ENCODE peak calls at places on chromosomes 16 and 17, in four cellular contexts. One of them, this sample, is unnamed.

GRCh38 chr17:63399856-63400255 is 46.2 kb downstream of the CYB561 start:
- DNase-seq in GM12878: no peak
- DNase-seq in HepG2: no peak
- DNase-seq in K562: no peak
- DNase-seq in this sample: no peak

GRCh38 chr17:82400830-82401229 is 17.3 kb upstream of the HEXD start:
- DNase-seq in GM12878: no peak
- DNase-seq in HepG2: no peak
- DNase-seq in K562: no peak
- DNase-seq in this sample: no peak

GRCh38 chr17:50621562-50621961 is 13.1 kb upstream of the ABCC3 start:
- DNase-seq in GM12878: no peak
- DNase-seq in HepG2: no peak
- DNase-seq in K562: peak
- DNase-seq in this sample: no peak

GRCh38 chr16:80554037-80554436 is 13.2 kb downstream of the DYNLRB2 start:
- DNase-seq in GM12878: no peak
- DNase-seq in HepG2: no peak
- DNase-seq in K562: no peak
- DNase-seq in this sample: no peak

GRCh38 chr17:7839890-7840260 is 5.9 kb downstream of the KDM6B start:
- DNase-seq in GM12878: no peak
- DNase-seq in HepG2: peak
- DNase-seq in K562: no peak
- DNase-seq in this sample: no peak

GRCh38 chr16:50272111-50272571 is 5.8 kb downstream of the ADCY7 start:
- DNase-seq in GM12878: no peak
- DNase-seq in HepG2: no peak
- DNase-seq in K562: no peak
- DNase-seq in this sample: no peak

GRCh38 chr17:9499041-9499440 is 76.6 kb downstream of the STX8 start:
- DNase-seq in GM12878: no peak
- DNase-seq in HepG2: no peak
- DNase-seq in K562: no peak
- DNase-seq in this sample: no peak

GRCh38 chr17:38568845-38569510 is 36.8 kb downstream of the SRCIN1 start:
- DNase-seq in GM12878: no peak
- DNase-seq in HepG2: no peak
- DNase-seq in K562: no peak
- DNase-seq in this sample: no peak

GRCh38 chr17:13426991-13427390 is 174.7 kb downstream of the HS3ST3A1 start:
- DNase-seq in GM12878: no peak
- DNase-seq in HepG2: no peak
- DNase-seq in K562: no peak
- DNase-seq in this sample: no peak

GRCh38 chr17:19642373-19642893 is 6.1 kb upstream of the ALDH3A2 start:
- DNase-seq in GM12878: no peak
- DNase-seq in HepG2: no peak
- DNase-seq in K562: no peak
- DNase-seq in this sample: no peak

GRCh38 chr16:1080801-1081733 is 8.5 kb downstream of the SSTR5 start:
- DNase-seq in GM12878: no peak
- DNase-seq in HepG2: no peak
- DNase-seq in K562: no peak
- DNase-seq in this sample: no peak

GRCh38 chr17:42133461-42134041 is 10.9 kb downstream of the HSPB9 start:
- DNase-seq in GM12878: no peak
- DNase-seq in HepG2: no peak
- DNase-seq in K562: no peak
- DNase-seq in this sample: no peak

GRCh38 chr17:80499961-80500665 is 23.7 kb upstream of the NPTX1 start:
- DNase-seq in GM12878: no peak
- DNase-seq in HepG2: no peak
- DNase-seq in K562: no peak
- DNase-seq in this sample: no peak

GRCh38 chr16:58638148-58639036 is 8.8 kb upstream of the CNOT1 start:
- DNase-seq in GM12878: no peak
- DNase-seq in HepG2: peak
- DNase-seq in K562: no peak
- DNase-seq in this sample: peak

GRCh38 chr17:75404223-75404738 is 1.2 kb downstream of the GRB2 start:
- DNase-seq in GM12878: no peak
- DNase-seq in HepG2: peak
- DNase-seq in K562: peak
- DNase-seq in this sample: peak

GRCh38 chr17:61491981-61492380 is 39.8 kb downstream of the TBX4 start:
- DNase-seq in GM12878: no peak
- DNase-seq in HepG2: no peak
- DNase-seq in K562: no peak
- DNase-seq in this sample: no peak

GRCh38 chr17:60720763-60721531 is 43.3 kb downstream of the BCAS3 start:
- DNase-seq in GM12878: peak
- DNase-seq in HepG2: peak
- DNase-seq in K562: peak
- DNase-seq in this sample: peak

GRCh38 chr17:82693168-82693867 is 5.2 kb downstream of the RAB40B start:
- DNase-seq in GM12878: no peak
- DNase-seq in HepG2: no peak
- DNase-seq in K562: no peak
- DNase-seq in this sample: no peak

GRCh38 chr16:57029161-57030160 is 40.1 kb downstream of the NLRC5 start:
- DNase-seq in GM12878: no peak
- DNase-seq in HepG2: no peak
- DNase-seq in K562: no peak
- DNase-seq in this sample: no peak

GRCh38 chr16:88289549-88290344 is 93.0 kb upstream of the ZNF469 start:
- DNase-seq in GM12878: no peak
- DNase-seq in HepG2: no peak
- DNase-seq in K562: no peak
- DNase-seq in this sample: no peak

GRCh38 chr16:49600976-49601375 is 227.4 kb downstream of the C16orf78 start:
- DNase-seq in GM12878: no peak
- DNase-seq in HepG2: no peak
- DNase-seq in K562: no peak
- DNase-seq in this sample: no peak

GRCh38 chr17:7347630-7348477 is 4.1 kb upstream of the KCTD11 start:
- DNase-seq in GM12878: no peak
- DNase-seq in HepG2: no peak
- DNase-seq in K562: no peak
- DNase-seq in this sample: no peak

GRCh38 chr17:40862985-40863733 is 3.9 kb downstream of the KRT12 start:
- DNase-seq in GM12878: no peak
- DNase-seq in HepG2: peak
- DNase-seq in K562: no peak
- DNase-seq in this sample: no peak

GRCh38 chr17:48241131-48241591 is 133.6 kb downstream of the SNX11 start:
- DNase-seq in GM12878: peak
- DNase-seq in HepG2: no peak
- DNase-seq in K562: peak
- DNase-seq in this sample: no peak

GRCh38 chr17:17108681-17109049 is 66.4 kb downstream of the MPRIP start:
- DNase-seq in GM12878: no peak
- DNase-seq in HepG2: no peak
- DNase-seq in K562: no peak
- DNase-seq in this sample: no peak

GRCh38 chr16:10640934-10641333 is 53.8 kb downstream of the TEKT5 start:
- DNase-seq in GM12878: no peak
- DNase-seq in HepG2: no peak
- DNase-seq in K562: no peak
- DNase-seq in this sample: no peak

GRCh38 chr17:3879591-3880417 is 13.0 kb downstream of the CAMKK1 start:
- DNase-seq in GM12878: no peak
- DNase-seq in HepG2: no peak
- DNase-seq in K562: no peak
- DNase-seq in this sample: no peak

GRCh38 chr17:17401271-17401781 is 75.5 kb upstream of the MED9 start:
- DNase-seq in GM12878: no peak
- DNase-seq in HepG2: peak
- DNase-seq in K562: peak
- DNase-seq in this sample: peak

GRCh38 chr17:50459081-50459676 is 9.5 kb downstream of the CHAD start:
- DNase-seq in GM12878: no peak
- DNase-seq in HepG2: peak
- DNase-seq in K562: no peak
- DNase-seq in this sample: no peak

GRCh38 chr17:72145972-72146755 is 25.3 kb downstream of the SOX9 start:
- DNase-seq in GM12878: no peak
- DNase-seq in HepG2: no peak
- DNase-seq in K562: no peak
- DNase-seq in this sample: no peak

GRCh38 chr17:77963441-77963840 is 4.9 kb downstream of the TNRC6C start:
- DNase-seq in GM12878: no peak
- DNase-seq in HepG2: peak
- DNase-seq in K562: peak
- DNase-seq in this sample: no peak

GRCh38 chr17:66807182-66807581 is 27.7 kb upstream of the CACNG5 start:
- DNase-seq in GM12878: no peak
- DNase-seq in HepG2: no peak
- DNase-seq in K562: no peak
- DNase-seq in this sample: no peak

GRCh38 chr17:66803474-66803951 is 31.4 kb upstream of the CACNG5 start:
- DNase-seq in GM12878: no peak
- DNase-seq in HepG2: no peak
- DNase-seq in K562: no peak
- DNase-seq in this sample: no peak

GRCh38 chr17:66809408-66809807 is 25.5 kb upstream of the CACNG5 start:
- DNase-seq in GM12878: no peak
- DNase-seq in HepG2: no peak
- DNase-seq in K562: no peak
- DNase-seq in this sample: no peak

GRCh38 chr17:66810951-66811682 is 23.8 kb upstream of the CACNG5 start:
- DNase-seq in GM12878: no peak
- DNase-seq in HepG2: no peak
- DNase-seq in K562: no peak
- DNase-seq in this sample: no peak

GRCh38 chr17:66805567-66805966 is 29.4 kb upstream of the CACNG5 start:
- DNase-seq in GM12878: no peak
- DNase-seq in HepG2: no peak
- DNase-seq in K562: no peak
- DNase-seq in this sample: no peak
- TF ChIP-seq TARDBP in GM12878: no peak
- TF ChIP-seq TARDBP in HepG2: no peak
- TF ChIP-seq TARDBP in K562: no peak
- TF ChIP-seq TARDBP in this sample: no peak

DNA sequence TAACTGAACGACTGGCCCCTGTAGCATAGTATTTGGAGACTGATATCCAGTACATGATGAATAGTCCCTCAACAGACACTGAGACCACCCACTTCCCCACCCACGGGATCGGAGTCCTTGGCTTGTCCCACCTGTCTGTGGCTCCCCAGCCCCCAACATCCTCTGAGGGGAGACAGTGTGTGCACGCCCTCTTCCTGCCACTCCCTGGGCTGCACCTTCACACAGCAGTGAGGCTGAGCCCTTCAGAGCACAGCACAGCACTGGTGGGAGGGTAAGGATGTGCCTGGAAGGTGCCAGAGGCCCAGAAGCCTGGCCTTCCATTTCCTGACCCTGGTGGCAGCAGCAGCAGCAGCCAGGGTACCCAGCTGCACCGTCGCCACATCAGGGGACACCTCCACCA is 11.0 kb downstream of the DNASE1 start:
- DNase-seq in GM12878: no peak
- DNase-seq in HepG2: no peak
- DNase-seq in K562: no peak
- DNase-seq in this sample: no peak
- TF ChIP-seq TARDBP in GM12878: no peak
- TF ChIP-seq TARDBP in HepG2: no peak
- TF ChIP-seq TARDBP in K562: no peak
- TF ChIP-seq TARDBP in this sample: no peak

GRCh38 chr16:68481636-68482035 is 33.3 kb upstream of the SMPD3 start:
- DNase-seq in GM12878: no peak
- DNase-seq in HepG2: no peak
- DNase-seq in K562: no peak
- DNase-seq in this sample: no peak

GRCh38 chr16:68475071-68475470 is 26.8 kb upstream of the SMPD3 start:
- DNase-seq in GM12878: no peak
- DNase-seq in HepG2: no peak
- DNase-seq in K562: no peak
- DNase-seq in this sample: no peak

GRCh38 chr16:68478526-68479249 is 30.4 kb upstream of the SMPD3 start:
- DNase-seq in GM12878: no peak
- DNase-seq in HepG2: no peak
- DNase-seq in K562: no peak
- DNase-seq in this sample: no peak

GRCh38 chr16:68480084-68480995 is 32.0 kb upstream of the SMPD3 start:
- DNase-seq in GM12878: no peak
- DNase-seq in HepG2: no peak
- DNase-seq in K562: no peak
- DNase-seq in this sample: no peak

DNA sequence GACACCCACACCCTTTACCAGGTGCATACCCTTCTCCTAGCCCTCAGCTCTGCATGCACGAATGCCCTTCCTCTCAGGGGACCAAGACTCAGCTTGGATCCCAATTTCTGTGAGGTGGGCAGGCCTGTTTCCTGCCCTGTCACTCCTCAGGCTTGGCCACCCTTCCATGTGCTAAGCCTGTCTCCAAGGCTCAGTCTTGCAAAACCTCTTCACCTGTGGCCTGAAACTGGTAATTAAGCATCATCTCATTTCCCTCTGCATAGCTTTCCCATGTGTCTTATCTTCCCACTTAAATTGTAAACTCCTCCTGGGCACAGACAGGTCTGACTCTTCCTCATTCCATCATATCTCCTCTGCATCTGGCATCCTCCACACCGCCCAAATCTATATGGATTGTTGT is 31.0 kb upstream of the SMPD3 start:
- DNase-seq in GM12878: no peak
- DNase-seq in HepG2: no peak
- DNase-seq in K562: no peak
- DNase-seq in this sample: no peak
- TF ChIP-seq TARDBP in GM12878: no peak
- TF ChIP-seq TARDBP in HepG2: no peak
- TF ChIP-seq TARDBP in K562: no peak
- TF ChIP-seq TARDBP in this sample: no peak

GRCh38 chr17:33287096-33287495 is 6.0 kb downstream of the ASIC2 start:
- DNase-seq in GM12878: no peak
- DNase-seq in HepG2: no peak
- DNase-seq in K562: no peak
- DNase-seq in this sample: no peak

GRCh38 chr17:33285413-33285812 is 7.7 kb downstream of the ASIC2 start:
- DNase-seq in GM12878: no peak
- DNase-seq in HepG2: no peak
- DNase-seq in K562: no peak
- DNase-seq in this sample: no peak

GRCh38 chr17:33288954-33289353 is 4.1 kb downstream of the ASIC2 start:
- DNase-seq in GM12878: no peak
- DNase-seq in HepG2: no peak
- DNase-seq in K562: no peak
- DNase-seq in this sample: no peak

DNA sequence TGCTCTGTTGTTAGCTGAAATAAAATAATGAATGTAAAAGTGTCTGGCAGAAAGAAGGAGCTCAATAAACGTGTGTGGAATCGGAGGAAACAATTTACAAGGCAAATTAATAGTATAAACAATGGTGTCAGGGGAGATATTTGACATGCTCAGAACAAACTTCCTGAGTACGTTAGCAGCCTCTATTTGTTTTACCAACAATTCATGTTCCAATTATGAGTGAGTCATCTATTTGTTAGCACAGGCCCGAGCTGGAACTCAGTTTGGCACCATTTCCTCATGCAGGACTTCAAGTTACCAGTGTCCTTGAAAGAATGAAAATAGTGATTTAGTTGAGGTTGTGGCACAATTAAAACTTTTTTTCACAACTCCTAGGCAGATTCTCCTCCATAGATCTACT is 9.1 kb downstream of the ASIC2 start:
- DNase-seq in GM12878: no peak
- DNase-seq in HepG2: peak
- DNase-seq in K562: no peak
- DNase-seq in this sample: no peak
- TF ChIP-seq TARDBP in GM12878: no peak
- TF ChIP-seq TARDBP in HepG2: no peak
- TF ChIP-seq TARDBP in K562: no peak
- TF ChIP-seq TARDBP in this sample: no peak